ENCODE peak calls at places on chromosomes 2 and 18, in five cellular contexts. Y is uterus, M is transverse colon, C is A549, X is prostate gland. I is an unnamed sample.

GRCh38 chr2:168811670-168812069 is 9.2 kb downstream of the NOSTRIN start:
- DNase-seq in Y (no peak), M (no peak), C (no peak), X (no peak), I (no peak)

GRCh38 chr2:126946323-126947089 is 47.8 kb downstream of the TEX51 start:
- DNase-seq in Y (no peak), M (no peak), C (no peak), X (no peak), I (no peak)

GRCh38 chr18:63254716-63255399 is 64.7 kb downstream of the BCL2 start:
- DNase-seq in Y (no peak), M (no peak), C (no peak), X (no peak), I (no peak)

GRCh38 chr18:25298853-25299274 is 53.1 kb downstream of the ZNF521 start:
- DNase-seq in Y (no peak), M (no peak), C (no peak), X (no peak), I (no peak)

GRCh38 chr2:227378371-227378782 is 729 bp downstream of the TM4SF20 start:
- DNase-seq in Y (no peak), M (no peak), C (peak), X (no peak), I (no peak)

GRCh38 chr18:79458917-79459803 is 63.4 kb downstream of the NFATC1 start:
- DNase-seq in Y (no peak), M (no peak), C (no peak), X (no peak), I (no peak)

GRCh38 chr2:1518891-1519530 is 105.7 kb downstream of the TPO start:
- DNase-seq in Y (no peak), M (peak), C (no peak), X (no peak), I (no peak)

GRCh38 chr2:50346104-50346503 is 685.8 kb downstream of the NRXN1 start:
- DNase-seq in Y (no peak), M (no peak), C (no peak), X (no peak), I (no peak)

GRCh38 chr2:98828793-98829371 is 98.0 kb upstream of the MGAT4A start:
- DNase-seq in Y (no peak), M (no peak), C (no peak), X (no peak), I (peak)

GRCh38 chr18:46622999-46623398 is 34.0 kb downstream of the LOXHD1 start:
- DNase-seq in Y (no peak), M (no peak), C (no peak), X (no peak), I (peak)

GRCh38 chr2:44342854-44343253 is 18.4 kb downstream of the PREPL start:
- DNase-seq in Y (no peak), M (no peak), C (peak), X (no peak), I (peak)

GRCh38 chr2:147045113-147045512 is 799.7 kb upstream of the ACVR2A start:
- DNase-seq in Y (peak), M (peak), C (no peak), X (no peak), I (peak)

GRCh38 chr2:38581193-38582147 is 21.3 kb downstream of the HNRNPLL start:
- DNase-seq in Y (no peak), M (peak), C (no peak), X (peak), I (peak)

GRCh38 chr2:27584597-27584996 is 1.8 kb downstream of the ZNF512 start:
- DNase-seq in Y (no peak), M (no peak), C (no peak), X (no peak), I (no peak)

GRCh38 chr2:27582129-27582694 is 630 bp upstream of the ZNF512 start:
- DNase-seq in Y (no peak), M (no peak), C (no peak), X (no peak), I (peak)

GRCh38 chr2:27583390-27583915 is 611 bp downstream of the ZNF512 start:
- DNase-seq in Y (no peak), M (no peak), C (no peak), X (no peak), I (peak)

GRCh38 chr2:27581417-27582128 is 1.3 kb upstream of the ZNF512 start:
- DNase-seq in Y (no peak), M (no peak), C (no peak), X (no peak), I (no peak)

GRCh38 chr2:27582695-27583389 is at the start of gene ZNF512:
- DNase-seq in Y (peak), M (peak), C (peak), X (peak), I (peak)
- TF ChIP-seq POLR2A in Y (peak), M (peak), C (peak), X (peak), I (peak)

GRCh38 chr2:112709703-112710102 is 11.1 kb upstream of the NT5DC4 start:
- DNase-seq in Y (no peak), M (no peak), C (no peak), X (no peak), I (no peak)
- H3K4me3 ChIP-seq in Y (no peak), M (no peak), C (no peak), X (no peak), I (no peak)

DNA sequence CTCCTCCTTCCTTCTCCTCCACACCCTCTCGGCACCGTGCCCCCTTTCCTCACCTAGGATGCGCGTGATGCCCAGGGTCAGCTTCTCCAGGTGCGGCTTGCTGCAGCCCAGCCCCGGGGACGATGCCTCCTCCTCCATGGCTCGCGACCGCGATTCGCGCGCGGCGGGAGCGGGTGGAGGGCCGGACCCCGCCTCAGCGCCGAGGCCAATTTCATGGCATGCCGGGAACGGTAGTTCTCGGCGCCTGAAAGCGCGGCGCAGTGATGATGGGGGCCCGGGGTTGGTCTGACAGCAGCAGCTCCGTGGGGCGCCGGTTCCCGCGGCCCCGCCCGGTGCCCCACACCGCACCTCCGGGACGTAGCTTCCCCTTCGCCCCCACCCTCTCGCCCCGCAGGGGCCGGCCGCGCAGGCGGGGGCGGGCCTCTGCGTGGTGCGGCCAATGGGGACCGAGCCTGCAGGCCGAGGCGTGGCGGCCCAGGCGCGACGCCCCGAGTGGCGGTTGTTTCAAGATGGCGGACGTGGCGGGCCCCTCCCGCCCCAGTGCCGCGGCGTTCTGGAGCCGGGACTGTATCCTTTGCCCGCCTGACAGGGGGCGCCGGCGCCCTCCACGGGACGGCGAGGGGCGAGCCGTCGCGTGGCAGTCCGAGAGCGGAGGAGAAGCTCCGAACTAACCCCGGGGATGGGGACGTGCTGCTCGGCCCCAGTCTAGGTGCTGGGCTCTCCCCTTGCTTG is at the start of the genes KIAA1328 and TPGS2:
- DNase-seq in Y (peak), M (peak), C (peak), X (peak), I (peak)
- TF ChIP-seq POLR2A in Y (peak), M (peak), C (peak), X (peak), I (peak)

GRCh38 chr18:23619388-23619873 is 33.1 kb upstream of the NPC1 start:
- DNase-seq in Y (peak), M (peak), C (no peak), X (no peak), I (no peak)
- H3K4me3 ChIP-seq in Y (peak), M (peak), C (no peak), X (peak), I (peak)

GRCh38 chr18:8609711-8610441 is 639 bp downstream of the RAB12 start:
- DNase-seq in Y (peak), M (peak), C (no peak), X (no peak), I (peak)

GRCh38 chr18:8610442-8610801 is 1.2 kb downstream of the RAB12 start:
- DNase-seq in Y (no peak), M (peak), C (no peak), X (no peak), I (peak)

GRCh38 chr18:8611916-8612576 is 2.8 kb downstream of the RAB12 start:
- DNase-seq in Y (no peak), M (no peak), C (no peak), X (no peak), I (no peak)

GRCh38 chr18:8607776-8608682 is 1.2 kb upstream of the RAB12 start:
- DNase-seq in Y (no peak), M (no peak), C (no peak), X (no peak), I (no peak)

GRCh38 chr18:8608795-8609673 is at the start of gene RAB12:
- DNase-seq in Y (peak), M (peak), C (peak), X (peak), I (peak)
- TF ChIP-seq POLR2A in Y (peak), M (no peak), C (peak), X (peak), I (peak)

GRCh38 chr2:236862526-236862925 is 223.2 kb upstream of the COPS8 start:
- DNase-seq in Y (no peak), M (no peak), C (no peak), X (no peak), I (no peak)
- H3K4me3 ChIP-seq in Y (no peak), M (no peak), C (no peak), X (no peak), I (no peak)

GRCh38 chr2:20616341-20616871 is 34.5 kb downstream of the HS1BP3 start:
- DNase-seq in Y (peak), M (no peak), C (no peak), X (no peak), I (no peak)

GRCh38 chr2:20618468-20618885 is 32.4 kb downstream of the HS1BP3 start:
- DNase-seq in Y (peak), M (peak), C (no peak), X (no peak), I (no peak)

GRCh38 chr2:20617892-20618467 is 32.9 kb downstream of the HS1BP3 start:
- DNase-seq in Y (peak), M (peak), C (peak), X (peak), I (peak)

GRCh38 chr2:20615466-20616241 is 35.2 kb downstream of the HS1BP3 start:
- DNase-seq in Y (peak), M (no peak), C (no peak), X (no peak), I (no peak)

GRCh38 chr2:20617081-20617575 is 33.8 kb downstream of the HS1BP3 start:
- DNase-seq in Y (peak), M (peak), C (no peak), X (no peak), I (no peak)
- TF ChIP-seq POLR2A in Y (peak), M (peak), C (no peak), X (no peak), I (no peak)

I was measured in NB4.